ENCODE peak calls at places on chromosomes 7 and 10, in eight cellular contexts. K, D, Q, R, X, H, E and N are unnamed samples.

GRCh38 chr10:71260622-71261325 is 48.4 kb downstream of the UNC5B start:
- DNase-seq in E (no peak), K (no peak), X (no peak), R (peak), Q (no peak), D (no peak), H (peak), N (no peak)

GRCh38 chr10:108086502-108086901 is 922.0 kb upstream of the SORCS1 start:
- DNase-seq in E (no peak), Q (no peak), R (no peak), K (no peak), X (no peak), D (no peak), H (no peak), N (no peak)

GRCh38 chr7:55192718-55193117 is 172.4 kb upstream of the LANCL2 start:
- DNase-seq in R (no peak), K (no peak), E (no peak), D (peak), X (no peak), Q (no peak), H (no peak), N (no peak)

GRCh38 chr7:24870766-24871165 is 109.2 kb downstream of the OSBPL3 start:
- DNase-seq in X (no peak), E (no peak), K (no peak), H (no peak), R (no peak), Q (no peak), D (no peak), N (no peak)

GRCh38 chr10:92691591-92692084 is 1.9 kb downstream of the HHEX start:
- DNase-seq in D (peak), E (peak), Q (no peak), X (peak), R (no peak), H (peak), K (no peak), N (peak)

GRCh38 chr10:120508393-120508792 is 51.4 kb downstream of the PLPP4 start:
- DNase-seq in E (no peak), R (peak), D (peak), Q (no peak), K (no peak), H (no peak), X (no peak), N (no peak)

GRCh38 chr10:117226813-117227451 is 14.0 kb upstream of the SLC18A2 start:
- DNase-seq in X (peak), D (peak), E (peak), H (peak), Q (no peak), R (peak), K (no peak), N (peak)

GRCh38 chr10:103986360-103986759 is 19.4 kb downstream of the SLK start:
- DNase-seq in K (no peak), D (no peak), Q (no peak), H (no peak), E (no peak), X (no peak), R (no peak), N (no peak)

GRCh38 chr7:48337012-48337621 is 165.9 kb downstream of the ABCA13 start:
- DNase-seq in Q (no peak), R (no peak), K (no peak), X (no peak), H (no peak), D (peak), E (no peak), N (no peak)

GRCh38 chr10:173741-174140 is 38.5 kb downstream of the ZMYND11 start:
- DNase-seq in X (no peak), D (peak), E (no peak), H (no peak), K (no peak), Q (no peak), R (no peak), N (no peak)

GRCh38 chr10:119006451-119007210 is 22.9 kb upstream of the NANOS1 start:
- DNase-seq in Q (peak), E (no peak), D (peak), H (peak), X (peak), K (peak), R (no peak), N (peak)

GRCh38 chr7:17986826-17987225 is 40.8 kb downstream of the PRPS1L1 start:
- DNase-seq in Q (no peak), K (no peak), X (no peak), E (no peak), R (no peak), D (no peak), H (no peak), N (no peak)

GRCh38 chr7:51019231-51019844 is 236.6 kb upstream of the GRB10 start:
- DNase-seq in R (no peak), K (no peak), H (no peak), Q (no peak), D (no peak), X (no peak), E (no peak), N (no peak)

GRCh38 chr7:27151945-27152815 is at the start of gene HOXA3:
- DNase-seq in X (peak), D (peak), Q (peak), H (no peak), R (no peak), E (peak), K (no peak), N (peak)

GRCh38 chr7:40447345-40447744 is 312.5 kb downstream of the SUGCT start:
- DNase-seq in D (no peak), H (no peak), Q (no peak), E (no peak), R (no peak), X (no peak), K (no peak), N (no peak)

GRCh38 chr7:148856035-148856881 is 27.8 kb downstream of the EZH2 start:
- DNase-seq in X (peak), R (peak), Q (no peak), K (peak), E (no peak), D (peak), H (peak), N (peak)

GRCh38 chr10:44384601-44385422 is at the start of gene CXCL12:
- DNase-seq in D (peak), Q (no peak), R (no peak), K (no peak), X (peak), H (no peak), E (peak), N (peak)

GRCh38 chr10:48231178-48231577 is 43.3 kb downstream of the FRMPD2 start:
- DNase-seq in X (no peak), D (no peak), R (no peak), H (peak), K (no peak), E (no peak), Q (no peak), N (no peak)

GRCh38 chr7:25456467-25457171 is 228.3 kb upstream of the NPVF start:
- DNase-seq in Q (no peak), E (no peak), D (no peak), X (peak), H (peak), R (no peak), K (peak), N (peak)

GRCh38 chr7:95199779-95200558 is 124.4 kb downstream of the PON1 start:
- DNase-seq in R (peak), Q (no peak), E (no peak), D (peak), K (peak), X (peak), H (peak), N (no peak)

GRCh38 chr7:43018446-43018845 is 86.3 kb downstream of the MRPL32 start:
- DNase-seq in X (no peak), K (no peak), E (no peak), R (peak), H (no peak), D (no peak), Q (no peak), N (no peak)

GRCh38 chr10:47030191-47030698 is 119.0 kb downstream of the PTPN20 start:
- DNase-seq in R (no peak), E (peak), K (no peak), D (no peak), Q (peak), X (no peak), H (peak), N (peak)

GRCh38 chr7:36763084-36763807 is 39.0 kb upstream of the AOAH start:
- DNase-seq in D (no peak), Q (no peak), X (no peak), K (no peak), R (no peak), H (no peak), E (no peak), N (no peak)

GRCh38 chr10:21744223-21744622 is 210.2 kb downstream of the MLLT10 start:
- DNase-seq in Q (no peak), R (no peak), X (no peak), E (no peak), H (no peak), D (no peak), K (no peak), N (no peak)

GRCh38 chr7:143252002-143252401 is 11.2 kb upstream of the GSTK1 start:
- DNase-seq in R (no peak), E (no peak), D (no peak), X (no peak), K (no peak), H (no peak), Q (no peak), N (no peak)

GRCh38 chr7:92563345-92563744 is 26.8 kb downstream of the FAM133B start:
- DNase-seq in K (no peak), D (peak), R (no peak), Q (no peak), E (no peak), X (no peak), H (no peak), N (no peak)

GRCh38 chr10:126598009-126598408 is 72.5 kb downstream of the C10orf90 start:
- DNase-seq in D (peak), E (no peak), X (peak), H (peak), R (peak), K (peak), Q (no peak), N (peak)

GRCh38 chr7:42151309-42151708 is 85.7 kb downstream of the GLI3 start:
- DNase-seq in H (no peak), K (peak), D (no peak), X (no peak), R (no peak), Q (no peak), E (no peak), N (no peak)

GRCh38 chr10:94524146-94524545 is 21.4 kb upstream of the HELLS start:
- DNase-seq in D (no peak), R (no peak), K (no peak), X (no peak), Q (no peak), H (no peak), E (no peak), N (no peak)

GRCh38 chr10:28177944-28178637 is 124.8 kb downstream of the MPP7 start:
- DNase-seq in R (no peak), E (no peak), X (no peak), D (peak), Q (no peak), K (no peak), H (no peak), N (no peak)

GRCh38 chr7:102410918-102411317 is 14.8 kb downstream of the PRKRIP1 start:
- DNase-seq in X (no peak), Q (no peak), H (no peak), R (no peak), E (no peak), K (no peak), D (no peak), N (no peak)

GRCh38 chr10:58818889-58819288 is 306.2 kb downstream of the BICC1 start:
- DNase-seq in X (no peak), E (no peak), R (no peak), H (no peak), D (peak), K (no peak), Q (no peak), N (no peak)

GRCh38 chr7:20539201-20539600 is 76.3 kb upstream of the ABCB5 start:
- DNase-seq in X (no peak), H (no peak), K (no peak), Q (no peak), E (no peak), R (peak), D (no peak), N (no peak)

GRCh38 chr7:35707422-35707821 is 12.5 kb upstream of the HERPUD2 start:
- DNase-seq in X (no peak), H (no peak), R (no peak), K (no peak), Q (no peak), E (no peak), D (no peak), N (no peak)

GRCh38 chr7:1152492-1152891 is 7.5 kb downstream of the ZFAND2A start:
- DNase-seq in Q (no peak), D (no peak), E (peak), K (no peak), X (no peak), R (no peak), H (no peak), N (no peak)

GRCh38 chr10:86287966-86288579 is 78.5 kb downstream of the GRID1 start:
- DNase-seq in Q (no peak), E (peak), H (no peak), X (no peak), D (no peak), R (no peak), K (no peak), N (peak)

GRCh38 chr10:99927719-99928280 is 81.9 kb downstream of the DNMBP start:
- DNase-seq in Q (no peak), E (no peak), H (no peak), R (no peak), X (no peak), K (no peak), D (peak), N (no peak)

GRCh38 chr10:99926925-99927718 is 82.6 kb downstream of the DNMBP start:
- DNase-seq in H (peak), D (peak), E (no peak), K (peak), R (no peak), X (peak), Q (no peak), N (peak)

GRCh38 chr10:99929360-99929759 is 80.4 kb downstream of the DNMBP start:
- DNase-seq in E (no peak), R (no peak), D (no peak), X (no peak), K (no peak), H (peak), Q (no peak), N (peak)

DNA sequence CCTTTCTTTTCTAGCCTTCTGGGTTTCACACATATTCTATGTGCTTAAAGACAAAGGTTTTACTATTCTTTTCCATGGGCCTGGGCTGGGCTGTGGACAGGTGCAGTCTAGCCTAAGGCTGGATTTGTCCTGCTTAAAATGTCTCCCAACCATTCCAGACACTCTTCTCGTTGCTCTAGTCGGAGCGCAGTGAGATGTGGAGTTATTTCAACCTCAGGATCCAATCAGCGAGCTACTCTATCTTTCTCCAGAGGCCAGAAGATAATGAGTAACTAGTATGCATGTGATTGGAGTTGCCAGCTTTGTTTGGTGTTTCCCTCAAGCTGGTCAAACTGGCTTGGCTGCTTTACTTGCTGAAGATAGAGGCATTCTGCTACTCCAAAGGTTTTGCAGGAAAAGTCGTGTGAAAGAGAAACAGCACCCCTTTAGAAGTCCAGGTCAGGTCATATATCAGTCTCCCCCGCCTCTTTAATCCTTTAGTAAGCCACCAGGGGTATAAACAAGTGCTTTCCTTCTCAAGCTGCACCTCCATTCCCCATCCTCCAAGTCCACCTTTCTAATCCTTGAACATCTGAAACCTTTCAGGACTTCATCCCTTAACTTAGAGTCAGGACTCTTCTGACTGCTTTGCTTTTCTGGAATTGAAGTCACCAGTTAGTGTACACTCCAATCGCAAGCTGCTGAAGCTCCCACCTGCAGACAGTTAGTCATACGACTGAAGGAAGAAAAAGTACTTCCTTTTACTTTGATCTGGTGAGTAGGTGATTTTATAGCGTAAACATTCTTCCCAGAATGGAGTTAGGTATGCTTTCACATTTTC is 78.8 kb downstream of the DNMBP start:
- DNase-seq in K (peak), H (peak), D (no peak), E (no peak), Q (no peak), X (peak), R (peak), N (peak)
- TF ChIP-seq POLR2A in K (peak), H (peak), D (no peak), E (no peak), Q (no peak), X (peak), R (no peak), N (peak)

GRCh38 chr7:76359111-76359986 is 558 bp upstream of the YWHAG start:
- DNase-seq in D (peak), E (peak), K (peak), X (peak), Q (peak), H (peak), R (peak), N (peak)
- TF ChIP-seq POLR2AphosphoS5 in D (peak), E (peak), K (peak), X (peak), Q (peak), H (peak), R (peak), N (no peak)

GRCh38 chr7:33906697-33907096 is 1.4 kb downstream of the BMPER start:
- DNase-seq in X (no peak), Q (no peak), K (no peak), D (no peak), R (no peak), E (no peak), H (no peak), N (no peak)
- H3K27ac ChIP-seq in X (no peak), Q (no peak), K (no peak), D (no peak), R (no peak), E (no peak), H (no peak), N (no peak)

GRCh38 chr7:45001826-45002225 is 1.8 kb downstream of the CCM2 start:
- DNase-seq in H (no peak), X (no peak), E (no peak), Q (no peak), K (peak), R (no peak), D (no peak), N (no peak)

GRCh38 chr7:45001138-45001694 is 1.2 kb downstream of the CCM2 start:
- DNase-seq in X (peak), D (peak), E (peak), H (peak), R (no peak), K (no peak), Q (no peak), N (no peak)

GRCh38 chr7:44998153-44998871 is 1.7 kb upstream of the CCM2 start:
- DNase-seq in X (no peak), Q (no peak), H (no peak), R (no peak), K (no peak), D (no peak), E (no peak), N (no peak)

GRCh38 chr7:45000096-45001032 is at the start of gene CCM2:
- DNase-seq in D (peak), K (no peak), E (peak), R (no peak), H (peak), X (peak), Q (no peak), N (peak)

GRCh38 chr7:44999245-45000095 is 531 bp upstream of the CCM2 start:
- DNase-seq in H (peak), D (peak), K (peak), R (peak), E (peak), Q (peak), X (peak), N (peak)
- TF ChIP-seq POLR2A in H (peak), D (peak), K (no peak), R (peak), E (no peak), Q (no peak), X (peak), N (no peak)